ENCODE peak calls at places on chromosomes 13 and 19, in six cellular contexts. One of them, this sample, is unnamed.

GRCh38 chr19:39810424-39810823 is 23.5 kb downstream of the DYRK1B start:
- DNase-seq in activated T-cell treated with anti-CD3 and anti-CD28 coated beads, Interleukin-2, amount 50 U/mL, for 72 hours: no peak
- DNase-seq in tibial nerve: no peak
- DNase-seq in psoas muscle: no peak
- DNase-seq in coronary artery: no peak
- DNase-seq in nucleus accumbens: no peak
- DNase-seq in this sample: no peak

GRCh38 chr19:31512403-31512970 is 163.3 kb upstream of the TSHZ3 start:
- DNase-seq in activated T-cell treated with anti-CD3 and anti-CD28 coated beads, Interleukin-2, amount 50 U/mL, for 72 hours: no peak
- DNase-seq in tibial nerve: no peak
- DNase-seq in psoas muscle: no peak
- DNase-seq in coronary artery: no peak
- DNase-seq in nucleus accumbens: no peak
- DNase-seq in this sample: no peak

GRCh38 chr19:16587031-16588023 is 15.1 kb upstream of the SLC35E1 start:
- DNase-seq in activated T-cell treated with anti-CD3 and anti-CD28 coated beads, Interleukin-2, amount 50 U/mL, for 72 hours: peak; percentile 69
- DNase-seq in tibial nerve: peak; percentile 32
- DNase-seq in psoas muscle: no peak
- DNase-seq in coronary artery: no peak
- DNase-seq in nucleus accumbens: no peak
- DNase-seq in this sample: peak; percentile 40

GRCh38 chr13:81326913-81327312 is 986.0 kb upstream of the SPRY2 start:
- DNase-seq in activated T-cell treated with anti-CD3 and anti-CD28 coated beads, Interleukin-2, amount 50 U/mL, for 72 hours: no peak
- DNase-seq in tibial nerve: no peak
- DNase-seq in psoas muscle: no peak
- DNase-seq in coronary artery: no peak
- DNase-seq in nucleus accumbens: no peak
- DNase-seq in this sample: peak; percentile 52

GRCh38 chr19:18478545-18479311 is 40.8 kb upstream of the ISYNA1 start:
- DNase-seq in activated T-cell treated with anti-CD3 and anti-CD28 coated beads, Interleukin-2, amount 50 U/mL, for 72 hours: peak; percentile 82
- DNase-seq in tibial nerve: peak; percentile 56
- DNase-seq in psoas muscle: peak; percentile 87
- DNase-seq in coronary artery: no peak
- DNase-seq in nucleus accumbens: no peak
- DNase-seq in this sample: no peak

GRCh38 chr13:42337808-42338600 is 66.1 kb downstream of the AKAP11 start:
- DNase-seq in activated T-cell treated with anti-CD3 and anti-CD28 coated beads, Interleukin-2, amount 50 U/mL, for 72 hours: no peak
- DNase-seq in tibial nerve: no peak
- DNase-seq in psoas muscle: no peak
- DNase-seq in coronary artery: no peak
- DNase-seq in nucleus accumbens: no peak
- DNase-seq in this sample: no peak

GRCh38 chr19:8611890-8612806 is 1.6 kb upstream of the ADAMTS10 start:
- DNase-seq in activated T-cell treated with anti-CD3 and anti-CD28 coated beads, Interleukin-2, amount 50 U/mL, for 72 hours: no peak
- DNase-seq in tibial nerve: no peak
- DNase-seq in psoas muscle: peak; percentile 85
- DNase-seq in coronary artery: peak; percentile 89
- DNase-seq in nucleus accumbens: no peak
- DNase-seq in this sample: no peak

GRCh38 chr19:3441089-3441985 is 39.0 kb downstream of the SMIM24 start:
- DNase-seq in activated T-cell treated with anti-CD3 and anti-CD28 coated beads, Interleukin-2, amount 50 U/mL, for 72 hours: no peak
- DNase-seq in tibial nerve: no peak
- DNase-seq in psoas muscle: no peak
- DNase-seq in coronary artery: no peak
- DNase-seq in nucleus accumbens: no peak
- DNase-seq in this sample: no peak

GRCh38 chr13:60646600-60646999 is 249.6 kb downstream of the TDRD3 start:
- DNase-seq in activated T-cell treated with anti-CD3 and anti-CD28 coated beads, Interleukin-2, amount 50 U/mL, for 72 hours: no peak
- DNase-seq in tibial nerve: no peak
- DNase-seq in psoas muscle: no peak
- DNase-seq in coronary artery: no peak
- DNase-seq in nucleus accumbens: no peak
- DNase-seq in this sample: no peak

GRCh38 chr19:36051637-36052036 is 2.4 kb downstream of the THAP8 start:
- DNase-seq in activated T-cell treated with anti-CD3 and anti-CD28 coated beads, Interleukin-2, amount 50 U/mL, for 72 hours: no peak
- DNase-seq in tibial nerve: no peak
- DNase-seq in psoas muscle: no peak
- DNase-seq in coronary artery: no peak
- DNase-seq in nucleus accumbens: no peak
- DNase-seq in this sample: peak; percentile 22